ENCODE peak calls at places on chromosomes 4 and X, in six cellular contexts. P is cardiac muscle cell, L is right lobe of liver, Q is tibial nerve, N is endodermal cell, H is ovary. Z is an unnamed sample.

GRCh38 chr4:182804131-182804530 is 113.1 kb downstream of the DCTD start:
- DNase-seq in L (no peak), Q (no peak), H (no peak), N (peak; percentile 42), P (no peak), Z (no peak)

GRCh38 chr4:152052431-152053057 is 291.7 kb upstream of the GATB start:
- DNase-seq in L (no peak), H (no peak), N (no peak), Q (no peak), P (peak; percentile 41), Z (no peak)

GRCh38 chr4:173272987-173273386 is 61.2 kb downstream of the HMGB2 start:
- DNase-seq in P (peak; percentile 74), H (no peak), N (no peak), L (no peak), Q (no peak), Z (no peak)

GRCh38 chrX:23959781-23960180 is 52.0 kb downstream of the CXorf58 start:
- DNase-seq in P (no peak), L (no peak), Q (no peak), N (peak; percentile 57), H (no peak), Z (no peak)

GRCh38 chr4:156970501-156971167 is 965 bp downstream of the PDGFC start:
- DNase-seq in P (peak; percentile 79), H (peak; percentile 67), L (peak; percentile 72), N (peak; percentile 87), Q (peak; percentile 46), Z (peak; percentile 61)

GRCh38 chr4:184080674-184081073 is 137.0 kb downstream of the ENPP6 start:
- DNase-seq in L (no peak), H (no peak), Q (no peak), N (no peak), P (no peak), Z (no peak)

GRCh38 chr4:154908168-154908567 is 127.1 kb downstream of the RBM46 start:
- DNase-seq in Q (no peak), H (no peak), L (no peak), P (no peak), N (no peak), Z (no peak)

GRCh38 chr4:185464184-185464583 is 7.3 kb downstream of the CCDC110 start:
- DNase-seq in H (no peak), L (no peak), Q (no peak), P (no peak), N (peak; percentile 70), Z (no peak)

GRCh38 chrX:108359811-108360602 is 78.2 kb downstream of the COL4A6 start:
- DNase-seq in N (no peak), Q (no peak), L (no peak), P (peak; percentile 3), H (no peak), Z (no peak)

GRCh38 chr4:123777297-123777859 is 380.8 kb downstream of the SPRY1 start:
- DNase-seq in Q (no peak), L (no peak), N (no peak), H (no peak), P (peak; percentile 63), Z (no peak)

GRCh38 chr4:121668368-121669162 is 28.2 kb downstream of the ANXA5 start:
- DNase-seq in Q (no peak), P (peak; percentile 88), L (no peak), H (no peak), N (no peak), Z (no peak)

GRCh38 chr4:64192731-64193412 is 216.4 kb downstream of the TECRL start:
- DNase-seq in P (no peak), N (no peak), L (no peak), H (no peak), Q (no peak), Z (no peak)

GRCh38 chr4:68466185-68466584 is 18.9 kb downstream of the TMPRSS11E start:
- DNase-seq in N (no peak), H (no peak), L (no peak), Q (no peak), P (peak; percentile 7), Z (no peak)

GRCh38 chr4:178633263-178633662 is 1191.0 kb upstream of the AGA start:
- DNase-seq in H (no peak), P (no peak), Q (no peak), L (no peak), N (no peak), Z (no peak)

GRCh38 chrX:13093489-13094140 is 49.2 kb upstream of the FAM9C start:
- DNase-seq in H (no peak), Q (no peak), L (no peak), P (no peak), N (no peak), Z (no peak)

GRCh38 chr4:82097504-82097903 is 276.3 kb downstream of the HNRNPD start:
- DNase-seq in N (no peak), P (no peak), H (no peak), Q (no peak), L (no peak), Z (no peak)

GRCh38 chr4:9970399-9971011 is 50.8 kb downstream of the SLC2A9 start:
- DNase-seq in L (no peak), Q (no peak), N (no peak), H (no peak), P (no peak), Z (peak; percentile 39)

GRCh38 chr4:74387790-74388189 is 22.8 kb downstream of the EREG start:
- DNase-seq in P (no peak), Q (no peak), L (no peak), H (no peak), N (no peak), Z (no peak)

GRCh38 chr4:54898163-54898562 is 227.2 kb downstream of the KDR start:
- DNase-seq in L (no peak), Q (no peak), N (peak; percentile 6), P (no peak), H (no peak), Z (no peak)

GRCh38 chr4:86529450-86529849 is 64.7 kb upstream of the PTPN13 start:
- DNase-seq in N (no peak), L (no peak), H (no peak), Q (no peak), P (no peak), Z (no peak)

GRCh38 chrX:104428231-104428630 is 137.8 kb upstream of the IL1RAPL2 start:
- DNase-seq in Q (no peak), L (no peak), P (no peak), H (no peak), N (no peak), Z (no peak)

GRCh38 chr4:10623241-10623640 is 61.3 kb downstream of the CLNK start:
- DNase-seq in P (no peak), N (no peak), H (no peak), L (no peak), Q (no peak), Z (no peak)

GRCh38 chrX:153622661-153623309 is 23.8 kb upstream of the CCNQ start:
- DNase-seq in N (no peak), Q (no peak), L (peak; percentile 69), H (peak; percentile 53), P (peak; percentile 32), Z (no peak)

GRCh38 chr4:74189331-74190043 is 31.6 kb downstream of the MTHFD2L start:
- DNase-seq in L (no peak), Q (no peak), P (peak; percentile 76), N (no peak), H (no peak), Z (no peak)

GRCh38 chr4:159443975-159444374 is 341.1 kb downstream of the RAPGEF2 start:
- DNase-seq in H (no peak), N (no peak), L (no peak), P (no peak), Q (no peak), Z (no peak)

GRCh38 chr4:159447296-159447695 is 344.4 kb downstream of the RAPGEF2 start:
- DNase-seq in H (no peak), Q (no peak), N (no peak), P (peak; percentile 46), L (no peak), Z (no peak)

GRCh38 chr4:159444668-159445067 is 341.8 kb downstream of the RAPGEF2 start:
- DNase-seq in Q (no peak), P (peak; percentile 35), N (no peak), H (no peak), L (no peak), Z (no peak)

GRCh38 chr4:159445671-159446070 is 342.8 kb downstream of the RAPGEF2 start:
- DNase-seq in Q (no peak), L (no peak), H (no peak), P (no peak), N (no peak), Z (no peak)

DNA sequence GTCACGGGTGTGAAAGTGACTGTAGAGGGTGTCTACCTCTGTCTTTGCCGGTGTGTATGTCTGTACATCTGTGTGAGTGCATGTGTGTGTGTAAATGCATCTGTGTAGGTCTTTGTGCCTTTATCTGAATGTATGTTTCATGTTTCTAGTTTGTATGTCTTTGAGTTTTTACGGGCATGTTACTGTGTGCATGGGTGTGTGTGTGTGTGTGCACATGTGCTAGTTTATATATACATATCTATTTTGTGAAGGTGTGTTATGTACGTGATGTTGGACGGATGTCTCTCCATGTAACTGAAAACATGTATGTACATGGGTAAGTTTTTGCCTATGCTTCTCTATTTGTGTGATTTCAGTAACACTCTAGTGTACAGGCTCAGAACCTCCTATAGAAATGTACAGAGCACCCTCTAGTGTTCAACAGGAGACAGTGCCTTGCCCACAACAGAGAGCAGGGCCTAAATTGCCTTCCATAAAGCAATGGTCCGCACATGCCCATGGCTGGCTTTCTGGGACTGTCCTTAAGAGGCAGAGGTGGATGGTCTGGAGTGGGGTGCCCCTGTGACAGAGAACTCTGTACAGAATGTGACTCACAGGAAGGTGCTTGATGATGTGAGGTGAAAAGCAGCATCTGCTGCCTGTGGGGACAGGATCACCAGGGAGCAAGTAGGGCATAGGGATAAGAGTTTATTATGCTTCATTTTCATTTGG is 343.5 kb downstream of the RAPGEF2 start:
- DNase-seq in N (peak; percentile 81), P (peak; percentile 85), L (peak; percentile 47), Q (peak; percentile 46), H (no peak), Z (peak; percentile 9)
- H3K27ac ChIP-seq in N (no peak overlapping the region), P (peak overlapping the region; percentile 76), L (no peak overlapping the region), Q (no peak overlapping the region), H (no peak overlapping the region), Z (no peak overlapping the region)

GRCh38 chrX:110684653-110685052 is 111.0 kb downstream of the CHRDL1 start:
- DNase-seq in H (no peak), L (no peak), N (no peak), P (no peak), Q (no peak), Z (no peak)
- TF ChIP-seq CTCF in H (no peak), L (no peak), N (no peak), P (no peak), Q (no peak), Z (no peak)

GRCh38 chrX:100194073-100194775 is 215.8 kb downstream of the PCDH19 start:
- DNase-seq in L (no peak), N (no peak), H (no peak), Q (no peak), P (no peak), Z (no peak)
- H3K27me3 ChIP-seq in L (no peaks in the 10 kb centered on the region), N (no peaks in the 10 kb centered on the region), H (no peaks in the 10 kb centered on the region), Q (peaks cover 9% of the 10 kb centered on the region), P (no peaks in the 10 kb centered on the region), Z (no peaks in the 10 kb centered on the region)

GRCh38 chr4:118738999-118739690 is 54.0 kb downstream of the METTL14 start:
- DNase-seq in L (no peak), P (no peak), Q (no peak), N (no peak), H (no peak), Z (no peak)

GRCh38 chr4:118742050-118742449 is 56.9 kb downstream of the METTL14 start:
- DNase-seq in H (no peak), N (no peak), L (no peak), P (peak; percentile 51), Q (no peak), Z (no peak)

GRCh38 chr4:118743867-118744266 is 58.7 kb downstream of the METTL14 start:
- DNase-seq in P (no peak), N (no peak), H (no peak), Q (no peak), L (no peak), Z (no peak)

GRCh38 chr4:118740869-118741268 is 55.7 kb downstream of the METTL14 start:
- DNase-seq in L (no peak), H (no peak), P (peak; percentile 45), N (no peak), Q (no peak), Z (no peak)

GRCh38 chr4:118741456-118741855 is 56.3 kb downstream of the METTL14 start:
- DNase-seq in N (no peak), L (no peak), Q (no peak), H (no peak), P (peak; percentile 48), Z (no peak)
- H3K27ac ChIP-seq in N (no peak overlapping the region), L (peak overlapping the region; percentile 21), Q (peak overlapping the region; percentile 79), H (no peak overlapping the region), P (no peak overlapping the region), Z (peak overlapping the region; percentile 68)